ENCODE peak calls at places on chromosome 14, in ten cellular contexts. One of them, this sample, is unnamed.

GRCh38 chr14:63951025-63951424 is 98.2 kb downstream of the SYNE2 start:
- DNase-seq in body of pancreas: no peak
- DNase-seq in effector memory CD4-positive, alpha-beta T cell: no peak
- DNase-seq in hepatocyte: no peak
- DNase-seq in Panc1: no peak
- DNase-seq in GM23338: peak
- DNase-seq in neural progenitor cell: no peak
- DNase-seq in IMR-90: no peak
- DNase-seq in fibroblast of pulmonary artery: no peak
- DNase-seq in sigmoid colon: no peak
- DNase-seq in this sample: no peak

GRCh38 chr14:72430457-72430856 is 463.4 kb downstream of the DPF3 start:
- DNase-seq in Panc1: no peak
- DNase-seq in effector memory CD4-positive, alpha-beta T cell: no peak
- DNase-seq in hepatocyte: no peak
- DNase-seq in IMR-90: no peak
- DNase-seq in neural progenitor cell: no peak
- DNase-seq in body of pancreas: no peak
- DNase-seq in fibroblast of pulmonary artery: no peak
- DNase-seq in sigmoid colon: no peak
- DNase-seq in GM23338: no peak
- DNase-seq in this sample: no peak

GRCh38 chr14:79809849-79810612 is 401.3 kb downstream of the DIO2 start:
- DNase-seq in body of pancreas: no peak
- DNase-seq in Panc1: no peak
- DNase-seq in IMR-90: peak
- DNase-seq in GM23338: peak
- DNase-seq in fibroblast of pulmonary artery: peak
- DNase-seq in neural progenitor cell: peak
- DNase-seq in hepatocyte: peak
- DNase-seq in sigmoid colon: no peak
- DNase-seq in effector memory CD4-positive, alpha-beta T cell: no peak
- DNase-seq in this sample: peak

GRCh38 chr14:50943261-50943942 is 881 bp downstream of the PYGL start:
- DNase-seq in hepatocyte: peak
- DNase-seq in IMR-90: peak
- DNase-seq in fibroblast of pulmonary artery: peak
- DNase-seq in Panc1: no peak
- DNase-seq in sigmoid colon: peak
- DNase-seq in effector memory CD4-positive, alpha-beta T cell: no peak
- DNase-seq in body of pancreas: peak
- DNase-seq in neural progenitor cell: peak
- DNase-seq in GM23338: peak
- DNase-seq in this sample: peak

GRCh38 chr14:53840444-53840843 is 116.2 kb downstream of the BMP4 start:
- DNase-seq in effector memory CD4-positive, alpha-beta T cell: no peak
- DNase-seq in neural progenitor cell: no peak
- DNase-seq in sigmoid colon: no peak
- DNase-seq in body of pancreas: no peak
- DNase-seq in hepatocyte: peak
- DNase-seq in IMR-90: no peak
- DNase-seq in fibroblast of pulmonary artery: peak
- DNase-seq in GM23338: no peak
- DNase-seq in Panc1: no peak
- DNase-seq in this sample: no peak

GRCh38 chr14:68979722-68980552 is 835 bp upstream of the ACTN1 start:
- DNase-seq in neural progenitor cell: peak
- DNase-seq in fibroblast of pulmonary artery: no peak
- DNase-seq in effector memory CD4-positive, alpha-beta T cell: no peak
- DNase-seq in hepatocyte: peak
- DNase-seq in body of pancreas: peak
- DNase-seq in Panc1: no peak
- DNase-seq in GM23338: peak
- DNase-seq in IMR-90: peak
- DNase-seq in sigmoid colon: peak
- DNase-seq in this sample: no peak

GRCh38 chr14:74429221-74429691 is 3.2 kb upstream of the SYNDIG1L start:
- DNase-seq in IMR-90: no peak
- DNase-seq in effector memory CD4-positive, alpha-beta T cell: no peak
- DNase-seq in body of pancreas: no peak
- DNase-seq in neural progenitor cell: peak
- DNase-seq in Panc1: no peak
- DNase-seq in fibroblast of pulmonary artery: no peak
- DNase-seq in GM23338: peak
- DNase-seq in hepatocyte: no peak
- DNase-seq in sigmoid colon: no peak
- DNase-seq in this sample: no peak

GRCh38 chr14:103696027-103696402 is 19.2 kb downstream of the XRCC3 start:
- DNase-seq in hepatocyte: no peak
- DNase-seq in GM23338: no peak
- DNase-seq in Panc1: no peak
- DNase-seq in neural progenitor cell: no peak
- DNase-seq in effector memory CD4-positive, alpha-beta T cell: no peak
- DNase-seq in fibroblast of pulmonary artery: no peak
- DNase-seq in body of pancreas: no peak
- DNase-seq in IMR-90: no peak
- DNase-seq in sigmoid colon: no peak
- DNase-seq in this sample: no peak

GRCh38 chr14:101426466-101426865 is 134.8 kb upstream of the DIO3 start:
- DNase-seq in effector memory CD4-positive, alpha-beta T cell: no peak
- DNase-seq in sigmoid colon: no peak
- DNase-seq in body of pancreas: no peak
- DNase-seq in IMR-90: no peak
- DNase-seq in neural progenitor cell: no peak
- DNase-seq in fibroblast of pulmonary artery: no peak
- DNase-seq in Panc1: no peak
- DNase-seq in hepatocyte: no peak
- DNase-seq in GM23338: no peak
- DNase-seq in this sample: peak

GRCh38 chr14:54691525-54692260 is 124.8 kb downstream of the SAMD4A start:
- DNase-seq in IMR-90: peak
- DNase-seq in sigmoid colon: peak
- DNase-seq in effector memory CD4-positive, alpha-beta T cell: peak
- DNase-seq in GM23338: peak
- DNase-seq in Panc1: peak
- DNase-seq in body of pancreas: peak
- DNase-seq in fibroblast of pulmonary artery: peak
- DNase-seq in neural progenitor cell: peak
- DNase-seq in hepatocyte: peak
- DNase-seq in this sample: peak

GRCh38 chr14:44963775-44964380 is 1.9 kb downstream of the TOGARAM1 start:
- DNase-seq in body of pancreas: no peak
- DNase-seq in neural progenitor cell: peak
- DNase-seq in fibroblast of pulmonary artery: peak
- DNase-seq in GM23338: peak
- DNase-seq in IMR-90: no peak
- DNase-seq in hepatocyte: no peak
- DNase-seq in effector memory CD4-positive, alpha-beta T cell: no peak
- DNase-seq in Panc1: no peak
- DNase-seq in sigmoid colon: no peak
- DNase-seq in this sample: no peak

GRCh38 chr14:104677506-104678332 is 11.7 kb upstream of the INF2 start:
- DNase-seq in Panc1: no peak
- DNase-seq in body of pancreas: peak
- DNase-seq in GM23338: peak
- DNase-seq in IMR-90: peak
- DNase-seq in effector memory CD4-positive, alpha-beta T cell: peak
- DNase-seq in sigmoid colon: peak
- DNase-seq in hepatocyte: peak
- DNase-seq in neural progenitor cell: peak
- DNase-seq in fibroblast of pulmonary artery: peak
- DNase-seq in this sample: peak

GRCh38 chr14:91336093-91336450 is 81.5 kb downstream of the CCDC88C start:
- DNase-seq in hepatocyte: no peak
- DNase-seq in body of pancreas: no peak
- DNase-seq in IMR-90: no peak
- DNase-seq in GM23338: no peak
- DNase-seq in neural progenitor cell: no peak
- DNase-seq in fibroblast of pulmonary artery: no peak
- DNase-seq in Panc1: no peak
- DNase-seq in effector memory CD4-positive, alpha-beta T cell: no peak
- DNase-seq in sigmoid colon: no peak
- DNase-seq in this sample: no peak

GRCh38 chr14:30234966-30235365 is 307.3 kb upstream of the PRKD1 start:
- DNase-seq in sigmoid colon: no peak
- DNase-seq in fibroblast of pulmonary artery: no peak
- DNase-seq in IMR-90: no peak
- DNase-seq in hepatocyte: no peak
- DNase-seq in GM23338: no peak
- DNase-seq in body of pancreas: no peak
- DNase-seq in effector memory CD4-positive, alpha-beta T cell: no peak
- DNase-seq in Panc1: no peak
- DNase-seq in neural progenitor cell: no peak
- DNase-seq in this sample: no peak

DNA sequence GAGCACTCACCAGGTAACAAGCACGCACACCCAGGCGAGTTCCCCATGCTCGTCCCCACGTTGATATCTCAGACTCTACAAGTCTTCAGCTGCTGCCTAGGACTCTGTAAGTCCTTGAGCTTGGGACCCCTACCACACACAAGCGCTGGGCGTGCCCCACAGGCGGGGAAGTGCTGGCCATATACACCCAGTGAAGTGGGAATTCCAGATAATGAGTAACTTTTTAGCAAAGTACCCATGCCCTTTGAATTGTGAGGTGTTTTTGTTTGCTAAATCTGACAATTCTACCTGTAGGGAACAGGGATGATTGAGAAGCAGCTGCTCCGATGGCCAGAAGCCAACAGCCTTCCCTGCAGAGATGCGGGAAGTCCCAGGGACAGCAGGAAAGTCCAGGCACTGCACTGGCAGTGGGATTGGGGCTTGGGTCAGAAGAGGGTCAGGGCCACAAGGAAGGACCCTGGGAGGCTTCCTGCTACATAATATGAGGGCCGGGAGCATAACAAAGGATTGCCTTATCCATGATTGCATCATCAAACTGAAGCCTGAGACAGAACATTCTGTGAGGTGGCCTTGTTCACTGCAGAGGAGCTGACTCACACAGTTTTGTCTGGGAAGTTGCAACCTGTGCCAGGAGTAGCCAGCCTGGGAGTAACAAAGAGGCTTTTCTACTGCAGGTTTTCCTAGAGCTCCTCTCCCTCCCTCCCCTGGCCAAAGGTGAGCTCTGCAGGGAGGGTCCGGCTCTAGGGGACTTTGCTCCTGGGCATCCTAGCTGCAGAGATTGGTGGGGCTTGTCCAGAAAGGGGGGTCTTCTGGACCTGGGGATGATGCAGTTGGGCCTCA is 13.2 kb upstream of the SERPINA3 start:
- DNase-seq in Panc1: no peak
- DNase-seq in effector memory CD4-positive, alpha-beta T cell: no peak
- DNase-seq in GM23338: peak
- DNase-seq in sigmoid colon: peak
- DNase-seq in body of pancreas: peak
- DNase-seq in fibroblast of pulmonary artery: peak
- DNase-seq in IMR-90: peak
- DNase-seq in hepatocyte: peak
- DNase-seq in neural progenitor cell: peak
- DNase-seq in this sample: peak
- H3K4me3 ChIP-seq in Panc1: no peak
- H3K4me3 ChIP-seq in effector memory CD4-positive, alpha-beta T cell: no peak
- H3K4me3 ChIP-seq in GM23338: no peak
- H3K4me3 ChIP-seq in sigmoid colon: no peak
- H3K4me3 ChIP-seq in body of pancreas: no peak
- H3K4me3 ChIP-seq in fibroblast of pulmonary artery: no peak
- H3K4me3 ChIP-seq in IMR-90: no peak
- H3K4me3 ChIP-seq in hepatocyte: no peak
- H3K4me3 ChIP-seq in neural progenitor cell: no peak
- H3K4me3 ChIP-seq in this sample: no peak

GRCh38 chr14:60164404-60164716 is 838 bp downstream of the DHRS7 start:
- DNase-seq in hepatocyte: no peak
- DNase-seq in Panc1: peak
- DNase-seq in fibroblast of pulmonary artery: no peak
- DNase-seq in body of pancreas: no peak
- DNase-seq in effector memory CD4-positive, alpha-beta T cell: no peak
- DNase-seq in IMR-90: no peak
- DNase-seq in GM23338: no peak
- DNase-seq in sigmoid colon: no peak
- DNase-seq in neural progenitor cell: no peak
- DNase-seq in this sample: peak

GRCh38 chr14:60165547-60165876 is 314 bp upstream of the DHRS7 start:
- DNase-seq in sigmoid colon: no peak
- DNase-seq in IMR-90: no peak
- DNase-seq in neural progenitor cell: no peak
- DNase-seq in Panc1: no peak
- DNase-seq in body of pancreas: no peak
- DNase-seq in hepatocyte: no peak
- DNase-seq in fibroblast of pulmonary artery: no peak
- DNase-seq in effector memory CD4-positive, alpha-beta T cell: no peak
- DNase-seq in GM23338: no peak
- DNase-seq in this sample: no peak

GRCh38 chr14:60163741-60164140 is 1.5 kb downstream of the DHRS7 start:
- DNase-seq in hepatocyte: no peak
- DNase-seq in fibroblast of pulmonary artery: no peak
- DNase-seq in effector memory CD4-positive, alpha-beta T cell: no peak
- DNase-seq in neural progenitor cell: peak
- DNase-seq in Panc1: no peak
- DNase-seq in IMR-90: no peak
- DNase-seq in body of pancreas: no peak
- DNase-seq in GM23338: peak
- DNase-seq in sigmoid colon: no peak
- DNase-seq in this sample: no peak

GRCh38 chr14:60164717-60165546 is at the start of gene DHRS7:
- DNase-seq in effector memory CD4-positive, alpha-beta T cell: peak
- DNase-seq in sigmoid colon: peak
- DNase-seq in body of pancreas: peak
- DNase-seq in Panc1: peak
- DNase-seq in IMR-90: peak
- DNase-seq in GM23338: peak
- DNase-seq in neural progenitor cell: peak
- DNase-seq in fibroblast of pulmonary artery: peak
- DNase-seq in hepatocyte: peak
- DNase-seq in this sample: peak

GRCh38 chr14:60166144-60166543 is 946 bp upstream of the DHRS7 start:
- DNase-seq in neural progenitor cell: no peak
- DNase-seq in IMR-90: no peak
- DNase-seq in fibroblast of pulmonary artery: no peak
- DNase-seq in GM23338: no peak
- DNase-seq in effector memory CD4-positive, alpha-beta T cell: no peak
- DNase-seq in body of pancreas: no peak
- DNase-seq in hepatocyte: no peak
- DNase-seq in sigmoid colon: no peak
- DNase-seq in Panc1: no peak
- DNase-seq in this sample: no peak
- H3K4me3 ChIP-seq in neural progenitor cell: no peak
- H3K4me3 ChIP-seq in IMR-90: no peak
- H3K4me3 ChIP-seq in fibroblast of pulmonary artery: no peak
- H3K4me3 ChIP-seq in GM23338: peak
- H3K4me3 ChIP-seq in effector memory CD4-positive, alpha-beta T cell: no peak
- H3K4me3 ChIP-seq in body of pancreas: no peak
- H3K4me3 ChIP-seq in hepatocyte: no peak
- H3K4me3 ChIP-seq in sigmoid colon: no peak
- H3K4me3 ChIP-seq in Panc1: no peak
- H3K4me3 ChIP-seq in this sample: no peak

GRCh38 chr14:25049127-25049558 is 804 bp downstream of the STXBP6 start:
- DNase-seq in body of pancreas: peak
- DNase-seq in fibroblast of pulmonary artery: peak
- DNase-seq in sigmoid colon: peak
- DNase-seq in GM23338: peak
- DNase-seq in IMR-90: no peak
- DNase-seq in neural progenitor cell: no peak
- DNase-seq in hepatocyte: peak
- DNase-seq in Panc1: no peak
- DNase-seq in effector memory CD4-positive, alpha-beta T cell: no peak
- DNase-seq in this sample: peak
- H3K4me3 ChIP-seq in body of pancreas: peak
- H3K4me3 ChIP-seq in fibroblast of pulmonary artery: peak
- H3K4me3 ChIP-seq in sigmoid colon: peak
- H3K4me3 ChIP-seq in GM23338: peak
- H3K4me3 ChIP-seq in IMR-90: peak
- H3K4me3 ChIP-seq in neural progenitor cell: peak
- H3K4me3 ChIP-seq in hepatocyte: peak
- H3K4me3 ChIP-seq in Panc1: peak
- H3K4me3 ChIP-seq in effector memory CD4-positive, alpha-beta T cell: no peak
- H3K4me3 ChIP-seq in this sample: peak

GRCh38 chr14:100065161-100065871 is at the start of gene EVL:
- DNase-seq in body of pancreas: peak
- DNase-seq in effector memory CD4-positive, alpha-beta T cell: peak
- DNase-seq in hepatocyte: no peak
- DNase-seq in GM23338: no peak
- DNase-seq in sigmoid colon: no peak
- DNase-seq in IMR-90: no peak
- DNase-seq in Panc1: no peak
- DNase-seq in neural progenitor cell: no peak
- DNase-seq in fibroblast of pulmonary artery: no peak
- DNase-seq in this sample: no peak
- H3K4me3 ChIP-seq in body of pancreas: no peak
- H3K4me3 ChIP-seq in effector memory CD4-positive, alpha-beta T cell: peak
- H3K4me3 ChIP-seq in hepatocyte: no peak
- H3K4me3 ChIP-seq in GM23338: no peak
- H3K4me3 ChIP-seq in sigmoid colon: no peak
- H3K4me3 ChIP-seq in IMR-90: no peak
- H3K4me3 ChIP-seq in Panc1: no peak
- H3K4me3 ChIP-seq in neural progenitor cell: no peak
- H3K4me3 ChIP-seq in fibroblast of pulmonary artery: no peak
- H3K4me3 ChIP-seq in this sample: no peak